ENCODE peak calls at places on chromosome 2, in nine cellular contexts. One of them, this sample, is unnamed.

GRCh38 chr2:217331577-217332139 is 471.8 kb upstream of the TNP1 start:
- DNase-seq in activated CD8-positive, alpha-beta memory T cell treated with anti-CD3 and anti-CD28 coated beads, Interleukin-2, amount 50 U/mL, for 48 hours: no peak
- DNase-seq in right lobe of liver: no peak
- DNase-seq in H7: no peak
- DNase-seq in H9: peak
- DNase-seq in DMS153: no peak
- DNase-seq in HepG2: peak
- DNase-seq in activated gamma-delta T cell treated with anti-CD3 and anti-CD28 coated beads, Interleukin-2, amount 50 U/mL, for 16 hours: no peak
- DNase-seq in GM03348: peak
- DNase-seq in this sample: no peak

GRCh38 chr2:169640104-169640503 is 54.1 kb downstream of the CFAP210 start:
- DNase-seq in activated CD8-positive, alpha-beta memory T cell treated with anti-CD3 and anti-CD28 coated beads, Interleukin-2, amount 50 U/mL, for 48 hours: no peak
- DNase-seq in right lobe of liver: no peak
- DNase-seq in H7: no peak
- DNase-seq in H9: no peak
- DNase-seq in DMS153: no peak
- DNase-seq in HepG2: peak
- DNase-seq in activated gamma-delta T cell treated with anti-CD3 and anti-CD28 coated beads, Interleukin-2, amount 50 U/mL, for 16 hours: no peak
- DNase-seq in GM03348: no peak
- DNase-seq in this sample: no peak

GRCh38 chr2:46876741-46877384 is 38.7 kb downstream of the MCFD2 start:
- DNase-seq in activated CD8-positive, alpha-beta memory T cell treated with anti-CD3 and anti-CD28 coated beads, Interleukin-2, amount 50 U/mL, for 48 hours: no peak
- DNase-seq in right lobe of liver: no peak
- DNase-seq in H7: peak
- DNase-seq in H9: no peak
- DNase-seq in DMS153: peak
- DNase-seq in HepG2: peak
- DNase-seq in activated gamma-delta T cell treated with anti-CD3 and anti-CD28 coated beads, Interleukin-2, amount 50 U/mL, for 16 hours: no peak
- DNase-seq in GM03348: peak
- DNase-seq in this sample: peak

GRCh38 chr2:43943809-43944452 is 51.9 kb downstream of the LRPPRC start:
- DNase-seq in activated CD8-positive, alpha-beta memory T cell treated with anti-CD3 and anti-CD28 coated beads, Interleukin-2, amount 50 U/mL, for 48 hours: no peak
- DNase-seq in right lobe of liver: no peak
- DNase-seq in H7: no peak
- DNase-seq in H9: no peak
- DNase-seq in DMS153: peak
- DNase-seq in HepG2: no peak
- DNase-seq in activated gamma-delta T cell treated with anti-CD3 and anti-CD28 coated beads, Interleukin-2, amount 50 U/mL, for 16 hours: no peak
- DNase-seq in GM03348: no peak
- DNase-seq in this sample: peak

GRCh38 chr2:215736653-215737290 is 276.6 kb downstream of the MREG start:
- DNase-seq in activated CD8-positive, alpha-beta memory T cell treated with anti-CD3 and anti-CD28 coated beads, Interleukin-2, amount 50 U/mL, for 48 hours: no peak
- DNase-seq in right lobe of liver: no peak
- DNase-seq in H7: peak
- DNase-seq in H9: peak
- DNase-seq in DMS153: no peak
- DNase-seq in HepG2: peak
- DNase-seq in activated gamma-delta T cell treated with anti-CD3 and anti-CD28 coated beads, Interleukin-2, amount 50 U/mL, for 16 hours: no peak
- DNase-seq in GM03348: peak
- DNase-seq in this sample: no peak

GRCh38 chr2:233197022-233197421 is 54.5 kb upstream of the ATG16L1 start:
- DNase-seq in activated CD8-positive, alpha-beta memory T cell treated with anti-CD3 and anti-CD28 coated beads, Interleukin-2, amount 50 U/mL, for 48 hours: no peak
- DNase-seq in right lobe of liver: no peak
- DNase-seq in H7: no peak
- DNase-seq in H9: no peak
- DNase-seq in DMS153: no peak
- DNase-seq in HepG2: no peak
- DNase-seq in activated gamma-delta T cell treated with anti-CD3 and anti-CD28 coated beads, Interleukin-2, amount 50 U/mL, for 16 hours: no peak
- DNase-seq in GM03348: no peak
- DNase-seq in this sample: no peak

GRCh38 chr2:195212586-195212985 is 444.4 kb upstream of the SLC39A10 start:
- DNase-seq in activated CD8-positive, alpha-beta memory T cell treated with anti-CD3 and anti-CD28 coated beads, Interleukin-2, amount 50 U/mL, for 48 hours: no peak
- DNase-seq in right lobe of liver: no peak
- DNase-seq in H7: no peak
- DNase-seq in H9: no peak
- DNase-seq in DMS153: peak
- DNase-seq in HepG2: no peak
- DNase-seq in activated gamma-delta T cell treated with anti-CD3 and anti-CD28 coated beads, Interleukin-2, amount 50 U/mL, for 16 hours: no peak
- DNase-seq in GM03348: no peak
- DNase-seq in this sample: peak

GRCh38 chr2:7653617-7654016 is 736.4 kb downstream of the RNF144A start:
- DNase-seq in activated CD8-positive, alpha-beta memory T cell treated with anti-CD3 and anti-CD28 coated beads, Interleukin-2, amount 50 U/mL, for 48 hours: no peak
- DNase-seq in right lobe of liver: no peak
- DNase-seq in H7: no peak
- DNase-seq in H9: no peak
- DNase-seq in DMS153: no peak
- DNase-seq in HepG2: no peak
- DNase-seq in activated gamma-delta T cell treated with anti-CD3 and anti-CD28 coated beads, Interleukin-2, amount 50 U/mL, for 16 hours: no peak
- DNase-seq in GM03348: no peak
- DNase-seq in this sample: no peak

GRCh38 chr2:55581435-55581834 is 36.0 kb downstream of the PPP4R3B start:
- DNase-seq in activated CD8-positive, alpha-beta memory T cell treated with anti-CD3 and anti-CD28 coated beads, Interleukin-2, amount 50 U/mL, for 48 hours: no peak
- DNase-seq in right lobe of liver: no peak
- DNase-seq in H7: peak
- DNase-seq in H9: no peak
- DNase-seq in DMS153: no peak
- DNase-seq in HepG2: peak
- DNase-seq in activated gamma-delta T cell treated with anti-CD3 and anti-CD28 coated beads, Interleukin-2, amount 50 U/mL, for 16 hours: no peak
- DNase-seq in GM03348: no peak
- DNase-seq in this sample: no peak

GRCh38 chr2:159639071-159639470 is 22.7 kb upstream of the BAZ2B start:
- DNase-seq in activated CD8-positive, alpha-beta memory T cell treated with anti-CD3 and anti-CD28 coated beads, Interleukin-2, amount 50 U/mL, for 48 hours: no peak
- DNase-seq in right lobe of liver: no peak
- DNase-seq in H7: no peak
- DNase-seq in H9: no peak
- DNase-seq in DMS153: no peak
- DNase-seq in HepG2: no peak
- DNase-seq in activated gamma-delta T cell treated with anti-CD3 and anti-CD28 coated beads, Interleukin-2, amount 50 U/mL, for 16 hours: no peak
- DNase-seq in GM03348: no peak
- DNase-seq in this sample: no peak

GRCh38 chr2:192230864-192231453 is 36.2 kb upstream of the TMEFF2 start:
- DNase-seq in activated CD8-positive, alpha-beta memory T cell treated with anti-CD3 and anti-CD28 coated beads, Interleukin-2, amount 50 U/mL, for 48 hours: no peak
- DNase-seq in right lobe of liver: no peak
- DNase-seq in H7: no peak
- DNase-seq in H9: no peak
- DNase-seq in DMS153: no peak
- DNase-seq in HepG2: no peak
- DNase-seq in activated gamma-delta T cell treated with anti-CD3 and anti-CD28 coated beads, Interleukin-2, amount 50 U/mL, for 16 hours: no peak
- DNase-seq in GM03348: no peak
- DNase-seq in this sample: peak

GRCh38 chr2:169038338-169038757 is 7.2 kb upstream of the ABCB11 start:
- DNase-seq in activated CD8-positive, alpha-beta memory T cell treated with anti-CD3 and anti-CD28 coated beads, Interleukin-2, amount 50 U/mL, for 48 hours: no peak
- DNase-seq in right lobe of liver: no peak
- DNase-seq in H7: no peak
- DNase-seq in H9: no peak
- DNase-seq in DMS153: no peak
- DNase-seq in HepG2: no peak
- DNase-seq in activated gamma-delta T cell treated with anti-CD3 and anti-CD28 coated beads, Interleukin-2, amount 50 U/mL, for 16 hours: no peak
- DNase-seq in GM03348: no peak
- DNase-seq in this sample: no peak

GRCh38 chr2:20571231-20571630 is 79.7 kb downstream of the HS1BP3 start:
- DNase-seq in activated CD8-positive, alpha-beta memory T cell treated with anti-CD3 and anti-CD28 coated beads, Interleukin-2, amount 50 U/mL, for 48 hours: no peak
- DNase-seq in right lobe of liver: no peak
- DNase-seq in H7: no peak
- DNase-seq in H9: no peak
- DNase-seq in DMS153: no peak
- DNase-seq in HepG2: no peak
- DNase-seq in activated gamma-delta T cell treated with anti-CD3 and anti-CD28 coated beads, Interleukin-2, amount 50 U/mL, for 16 hours: no peak
- DNase-seq in GM03348: no peak
- DNase-seq in this sample: no peak

GRCh38 chr2:59076079-59076619 is 835.0 kb upstream of the FANCL start:
- DNase-seq in activated CD8-positive, alpha-beta memory T cell treated with anti-CD3 and anti-CD28 coated beads, Interleukin-2, amount 50 U/mL, for 48 hours: no peak
- DNase-seq in right lobe of liver: no peak
- DNase-seq in H7: no peak
- DNase-seq in H9: no peak
- DNase-seq in DMS153: peak
- DNase-seq in HepG2: peak
- DNase-seq in activated gamma-delta T cell treated with anti-CD3 and anti-CD28 coated beads, Interleukin-2, amount 50 U/mL, for 16 hours: no peak
- DNase-seq in GM03348: no peak
- DNase-seq in this sample: peak

GRCh38 chr2:216222650-216223352 is 113.7 kb downstream of the XRCC5 start:
- DNase-seq in activated CD8-positive, alpha-beta memory T cell treated with anti-CD3 and anti-CD28 coated beads, Interleukin-2, amount 50 U/mL, for 48 hours: no peak
- DNase-seq in right lobe of liver: no peak
- DNase-seq in H7: peak
- DNase-seq in H9: peak
- DNase-seq in DMS153: no peak
- DNase-seq in HepG2: no peak
- DNase-seq in activated gamma-delta T cell treated with anti-CD3 and anti-CD28 coated beads, Interleukin-2, amount 50 U/mL, for 16 hours: no peak
- DNase-seq in GM03348: peak
- DNase-seq in this sample: no peak

GRCh38 chr2:217932661-217933325 is 70.0 kb downstream of the TNS1 start:
- DNase-seq in activated CD8-positive, alpha-beta memory T cell treated with anti-CD3 and anti-CD28 coated beads, Interleukin-2, amount 50 U/mL, for 48 hours: no peak
- DNase-seq in right lobe of liver: peak
- DNase-seq in H7: peak
- DNase-seq in H9: no peak
- DNase-seq in DMS153: no peak
- DNase-seq in HepG2: no peak
- DNase-seq in activated gamma-delta T cell treated with anti-CD3 and anti-CD28 coated beads, Interleukin-2, amount 50 U/mL, for 16 hours: no peak
- DNase-seq in GM03348: no peak
- DNase-seq in this sample: no peak

GRCh38 chr2:235056768-235057167 is 105.0 kb downstream of the SH3BP4 start:
- DNase-seq in activated CD8-positive, alpha-beta memory T cell treated with anti-CD3 and anti-CD28 coated beads, Interleukin-2, amount 50 U/mL, for 48 hours: no peak
- DNase-seq in right lobe of liver: no peak
- DNase-seq in H7: no peak
- DNase-seq in H9: peak
- DNase-seq in DMS153: no peak
- DNase-seq in HepG2: no peak
- DNase-seq in activated gamma-delta T cell treated with anti-CD3 and anti-CD28 coated beads, Interleukin-2, amount 50 U/mL, for 16 hours: no peak
- DNase-seq in GM03348: no peak
- DNase-seq in this sample: no peak

This sample was measured in NCI-H146.